ENCODE peak calls at places on chromosomes 12 and 14, in eight cellular contexts. W, E, C, Q, X, U, K and S are unnamed samples.

GRCh38 chr12:101027200-101027599 is 182.8 kb downstream of the SLC5A8 start:
- DNase-seq in W (no peak), E (no peak), C (no peak), Q (no peak), X (no peak), U (no peak), K (no peak), S (no peak)

GRCh38 chr12:28569698-28570411 is 379.6 kb downstream of the CCDC91 start:
- DNase-seq in W (peak; percentile 74), E (no peak), C (no peak), Q (no peak), X (no peak), U (no peak), K (no peak), S (peak; percentile 68)

GRCh38 chr12:5222011-5222461 is 178.4 kb downstream of the KCNA5 start:
- DNase-seq in W (no peak), E (no peak), C (no peak), Q (no peak), X (no peak), U (no peak), K (no peak), S (no peak)

GRCh38 chr14:32491413-32492016 is 162.4 kb downstream of the AKAP6 start:
- DNase-seq in W (no peak), E (no peak), C (no peak), Q (no peak), X (peak; percentile 9), U (no peak), K (no peak), S (no peak)

GRCh38 chr12:85825751-85826150 is 10.5 kb downstream of the RASSF9 start:
- DNase-seq in W (no peak), E (no peak), C (no peak), Q (no peak), X (no peak), U (no peak), K (no peak), S (no peak)

GRCh38 chr14:64628940-64629403 is 75.3 kb upstream of the PLEKHG3 start:
- DNase-seq in W (peak; percentile 75), E (no peak), C (peak; percentile 73), Q (peak; percentile 74), X (no peak), U (no peak), K (no peak), S (peak; percentile 84)

GRCh38 chr12:43815416-43815815 is 9.3 kb upstream of the TWF1 start:
- DNase-seq in W (no peak), E (no peak), C (no peak), Q (no peak), X (peak; percentile 36), U (no peak), K (peak; percentile 19), S (no peak)

GRCh38 chr14:65962952-65963351 is 523.2 kb upstream of the CCDC196 start:
- DNase-seq in W (no peak), E (no peak), C (no peak), Q (no peak), X (no peak), U (no peak), K (no peak), S (no peak)

GRCh38 chr12:64004639-64005038 is 160.1 kb downstream of the SRGAP1 start:
- DNase-seq in W (peak; percentile 27), E (no peak), C (no peak), Q (no peak), X (no peak), U (no peak), K (no peak), S (peak; percentile 92)

GRCh38 chr14:104973215-104974145 is 4.7 kb downstream of the AHNAK2 start:
- DNase-seq in W (peak; percentile 95), E (no peak), C (peak; percentile 62), Q (peak; percentile 84), X (peak; percentile 63), U (peak; percentile 67), K (peak; percentile 74), S (peak; percentile 91)

GRCh38 chr14:71472961-71473340 is 459.3 kb upstream of the RGS6 start:
- DNase-seq in W (no peak), E (no peak), C (no peak), Q (no peak), X (no peak), U (no peak), K (no peak), S (no peak)

GRCh38 chr12:89796798-89797382 is 88.3 kb upstream of the ATP2B1 start:
- DNase-seq in W (no peak), E (no peak), C (no peak), Q (no peak), X (no peak), U (no peak), K (no peak), S (peak; percentile 38)

GRCh38 chr12:44143170-44143569 is 307.3 kb downstream of the TMEM117 start:
- DNase-seq in W (no peak), E (no peak), C (no peak), Q (no peak), X (no peak), U (no peak), K (no peak), S (no peak)

GRCh38 chr12:6735448-6736191 is 11.8 kb downstream of the COPS7A start:
- DNase-seq in W (peak; percentile 72), E (peak; percentile 39), C (peak; percentile 67), Q (no peak), X (peak; percentile 82), U (peak; percentile 43), K (peak; percentile 70), S (peak; percentile 75)

GRCh38 chr14:51614707-51615106 is 37.0 kb upstream of the FRMD6 start:
- DNase-seq in W (no peak), E (no peak), C (no peak), Q (peak; percentile 54), X (no peak), U (no peak), K (no peak), S (no peak)

GRCh38 chr12:90953956-90954421 is 987 bp downstream of the CCER1 start:
- DNase-seq in W (peak; percentile 27), E (peak; percentile 38), C (no peak), Q (no peak), X (no peak), U (no peak), K (no peak), S (no peak)

GRCh38 chr12:119627686-119628085 is 34.1 kb downstream of the TMEM233 start:
- DNase-seq in W (no peak), E (no peak), C (no peak), Q (no peak), X (no peak), U (no peak), K (no peak), S (no peak)

GRCh38 chr12:121830588-121831265 is 26.9 kb downstream of the SETD1B start:
- DNase-seq in W (no peak), E (no peak), C (no peak), Q (no peak), X (no peak), U (no peak), K (no peak), S (no peak)

GRCh38 chr12:121828826-121829225 is 25.0 kb downstream of the SETD1B start:
- DNase-seq in W (no peak), E (no peak), C (no peak), Q (no peak), X (no peak), U (no peak), K (no peak), S (no peak)

GRCh38 chr12:121831571-121832235 is 27.0 kb downstream of the HPD start:
- DNase-seq in W (no peak), E (no peak), C (no peak), Q (no peak), X (no peak), U (no peak), K (no peak), S (no peak)

GRCh38 chr12:121829250-121829918 is 25.6 kb downstream of the SETD1B start:
- DNase-seq in W (no peak), E (no peak), C (no peak), Q (no peak), X (no peak), U (no peak), K (no peak), S (no peak)

DNA sequence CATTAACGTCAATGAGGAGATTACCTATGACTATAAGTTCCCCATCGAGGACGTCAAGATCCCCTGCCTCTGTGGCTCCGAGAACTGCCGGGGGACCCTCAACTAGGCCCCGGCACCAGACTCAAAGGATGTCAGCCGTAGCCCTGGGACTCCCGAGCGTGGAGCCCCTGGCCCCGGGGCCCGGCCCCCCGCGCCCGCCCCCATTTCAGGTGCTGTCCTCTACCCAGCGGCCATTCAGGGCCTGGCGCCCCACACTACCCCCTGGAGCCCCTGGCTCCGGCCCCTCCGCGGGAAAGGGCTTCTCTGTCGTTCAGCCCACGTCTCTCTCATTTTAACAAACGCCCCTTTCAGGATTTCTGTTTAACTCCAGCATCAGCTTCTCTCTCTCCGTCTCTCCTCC is 26.3 kb downstream of the SETD1B start:
- DNase-seq in W (no peak), E (no peak), C (no peak), Q (no peak), X (no peak), U (no peak), K (no peak), S (no peak)
- H3K4me3 ChIP-seq in W (no peak overlapping the region), E (no peak overlapping the region), C (no peak overlapping the region), Q (no peak overlapping the region), X (no peak overlapping the region), U (no peak overlapping the region), K (no peak overlapping the region), S (no peak overlapping the region)

GRCh38 chr14:79274641-79275366 is 936.5 kb downstream of the DIO2 start:
- DNase-seq in W (no peak), E (no peak), C (no peak), Q (no peak), X (no peak), U (no peak), K (no peak), S (no peak)
- TF ChIP-seq CTCF in W (no peak), E (no peak), C (no peak), Q (no peak), X (no peak), U (no peak), K (no peak), S (peak; percentile 46)

DNA sequence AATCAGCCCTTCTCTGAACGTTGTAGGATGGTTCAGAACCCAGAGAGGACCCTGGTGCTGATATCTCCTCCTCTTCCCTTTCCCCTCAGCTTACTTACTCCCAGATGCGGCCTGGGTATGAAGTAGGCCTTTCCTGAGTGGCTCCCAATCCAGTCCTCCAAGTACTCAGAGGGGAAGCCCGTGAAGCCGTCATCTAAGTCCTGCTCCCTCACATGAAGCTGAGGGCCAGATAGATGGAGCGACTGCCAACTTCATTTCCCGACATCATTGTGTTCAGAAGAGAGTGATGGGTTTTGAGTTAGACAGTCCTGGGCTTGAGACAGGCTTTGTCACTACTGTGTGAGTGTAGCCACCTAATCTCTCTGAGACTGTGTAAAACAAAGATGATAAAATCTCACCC is 2.7 kb downstream of the APOLD1 start:
- DNase-seq in W (no peak), E (no peak), C (no peak), Q (no peak), X (no peak), U (no peak), K (no peak), S (no peak)
- H3K4me3 ChIP-seq in W (no peak overlapping the region), E (no peak overlapping the region), C (peak overlapping the region; percentile 58), Q (no peak overlapping the region), X (no peak overlapping the region), U (peak overlapping the region; percentile 77), K (no peak overlapping the region), S (no peak overlapping the region)

DNA sequence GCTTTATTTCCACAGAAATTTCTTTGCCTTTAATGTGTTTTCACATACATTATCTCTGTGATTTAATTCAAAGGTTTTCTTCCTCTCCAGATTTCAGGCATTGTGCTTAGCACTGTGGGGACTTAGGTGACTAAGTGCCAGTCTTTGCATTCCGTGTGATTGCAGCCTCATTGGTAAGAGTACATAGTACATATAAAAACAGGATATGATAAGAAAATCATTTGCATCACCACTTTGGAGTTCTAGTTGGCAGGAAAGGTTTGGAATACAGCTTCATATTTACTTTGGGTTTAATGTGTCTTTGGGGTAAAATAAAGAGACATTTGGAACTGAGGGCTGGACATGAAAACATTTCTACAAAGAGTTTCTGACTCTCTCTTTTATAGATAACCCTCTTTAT is 37.8 kb upstream of the C12orf75 start:
- DNase-seq in W (peak; percentile 48), E (no peak), C (no peak), Q (no peak), X (no peak), U (no peak), K (no peak), S (peak; percentile 13)
- TF ChIP-seq CTCF in W (no peak), E (no peak), C (no peak), Q (no peak), X (no peak), U (no peak), K (no peak), S (no peak)